ENCODE peak calls at places on chromosomes 7 and 10, in four cellular contexts. Z is right lobe of liver, C is NB4, D is A549. B is an unnamed sample.

GRCh38 chr10:71735709-71736569 is 16.4 kb upstream of the C10orf105 start:
- DNase-seq in Z (no peak), C (no peak), D (no peak), B (no peak)

GRCh38 chr10:34713875-34714274 is 101.2 kb downstream of the PARD3 start:
- DNase-seq in Z (no peak), C (no peak), D (peak), B (no peak)

GRCh38 chr7:8197994-8198698 is 63.8 kb downstream of the ICA1 start:
- DNase-seq in Z (no peak), C (no peak), D (no peak), B (no peak)

GRCh38 chr7:132480534-132480933 is 95.7 kb downstream of the PLXNA4 start:
- DNase-seq in Z (no peak), C (no peak), D (no peak), B (peak)

GRCh38 chr10:122280977-122281376 is 9.9 kb downstream of the BTBD16 start:
- DNase-seq in Z (no peak), C (no peak), D (no peak), B (no peak)

GRCh38 chr10:117830832-117831231 is 215.9 kb downstream of the RAB11FIP2 start:
- DNase-seq in Z (no peak), C (no peak), D (no peak), B (no peak)

GRCh38 chr10:100819424-100819823 is 74.0 kb downstream of the PAX2 start:
- DNase-seq in Z (peak), C (no peak), D (no peak), B (no peak)

GRCh38 chr7:92830532-92831110 is 5.8 kb downstream of the CDK6 start:
- DNase-seq in Z (no peak), C (peak), D (no peak), B (no peak)

GRCh38 chr7:138247568-138248328 is 171.5 kb downstream of the AKR1D1 start:
- DNase-seq in Z (no peak), C (no peak), D (no peak), B (no peak)

GRCh38 chr7:46982928-46983327 is 599.0 kb downstream of the TNS3 start:
- DNase-seq in Z (no peak), C (no peak), D (no peak), B (no peak)

GRCh38 chr10:99630439-99630838 is 10.2 kb upstream of the SLC25A28 start:
- DNase-seq in Z (peak), C (peak), D (no peak), B (peak)

GRCh38 chr7:81956520-81956919 is 186.7 kb upstream of the HGF start:
- DNase-seq in Z (no peak), C (peak), D (peak), B (no peak)

GRCh38 chr7:30910369-30911073 is 1.1 kb upstream of the AQP1 start:
- DNase-seq in Z (no peak), C (no peak), D (no peak), B (no peak)

GRCh38 chr10:107984581-107984980 is 820.1 kb upstream of the SORCS1 start:
- DNase-seq in Z (no peak), C (no peak), D (no peak), B (no peak)

GRCh38 chr10:96501985-96502384 is 11.7 kb downstream of the TLL2 start:
- DNase-seq in Z (no peak), C (no peak), D (no peak), B (no peak)

GRCh38 chr7:120806669-120807068 is 51.3 kb downstream of the TSPAN12 start:
- DNase-seq in Z (no peak), C (no peak), D (no peak), B (no peak)

GRCh38 chr7:17269345-17270221 is 28.9 kb upstream of the AHR start:
- DNase-seq in Z (no peak), C (no peak), D (no peak), B (no peak)

GRCh38 chr7:73740771-73741170 is 2.2 kb upstream of the ABHD11 start:
- DNase-seq in Z (no peak), C (no peak), D (no peak), B (no peak)

GRCh38 chr10:32379314-32379949 is 32.5 kb upstream of the EPC1 start:
- DNase-seq in Z (no peak), C (peak), D (no peak), B (no peak)

GRCh38 chr7:117993377-117994003 is 120.2 kb upstream of the CTTNBP2 start:
- DNase-seq in Z (no peak), C (peak), D (peak), B (peak)

GRCh38 chr7:17275749-17276671 is 22.4 kb upstream of the AHR start:
- DNase-seq in Z (no peak), C (no peak), D (no peak), B (no peak)

GRCh38 chr10:6757119-6757518 is 177.0 kb upstream of the PRKCQ start:
- DNase-seq in Z (no peak), C (no peak), D (no peak), B (no peak)

GRCh38 chr7:157276731-157277562 is 59.9 kb upstream of the DNAJB6 start:
- DNase-seq in Z (no peak), C (peak), D (no peak), B (no peak)

GRCh38 chr10:119029613-119030420 is at the start of gene NANOS1:
- DNase-seq in Z (no peak), C (peak), D (peak), B (no peak)

DNA sequence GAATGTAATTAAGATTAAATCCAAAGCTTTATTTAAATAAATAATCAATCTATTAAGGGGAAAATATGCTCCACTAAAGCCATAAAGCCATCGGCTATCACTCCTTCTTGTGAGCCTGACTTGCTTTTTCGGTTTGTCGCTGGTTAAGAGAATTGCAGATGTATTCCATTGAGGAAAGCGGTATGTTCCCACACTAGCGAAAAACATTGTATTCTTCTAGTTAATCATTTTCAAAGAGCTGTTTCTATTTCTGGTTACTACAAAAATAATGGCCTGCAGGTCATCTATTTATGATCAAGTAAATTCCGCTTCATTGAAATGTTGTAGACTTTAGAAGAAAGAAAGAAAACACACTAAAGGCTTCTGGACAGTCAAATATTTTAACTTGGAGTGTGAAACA is 173.4 kb downstream of the CACNB2 start:
- DNase-seq in Z (no peak), C (no peak), D (no peak), B (no peak)
- H3K4me3 ChIP-seq in Z (no peak), C (no peak), D (no peak), B (no peak)

GRCh38 chr10:73251683-73252444 is 580 bp downstream of the MRPS16 start:
- DNase-seq in Z (no peak), C (peak), D (peak), B (peak)
- TF ChIP-seq CTCF in Z (no peak), C (no peak), D (no peak), B (no peak)

DNA sequence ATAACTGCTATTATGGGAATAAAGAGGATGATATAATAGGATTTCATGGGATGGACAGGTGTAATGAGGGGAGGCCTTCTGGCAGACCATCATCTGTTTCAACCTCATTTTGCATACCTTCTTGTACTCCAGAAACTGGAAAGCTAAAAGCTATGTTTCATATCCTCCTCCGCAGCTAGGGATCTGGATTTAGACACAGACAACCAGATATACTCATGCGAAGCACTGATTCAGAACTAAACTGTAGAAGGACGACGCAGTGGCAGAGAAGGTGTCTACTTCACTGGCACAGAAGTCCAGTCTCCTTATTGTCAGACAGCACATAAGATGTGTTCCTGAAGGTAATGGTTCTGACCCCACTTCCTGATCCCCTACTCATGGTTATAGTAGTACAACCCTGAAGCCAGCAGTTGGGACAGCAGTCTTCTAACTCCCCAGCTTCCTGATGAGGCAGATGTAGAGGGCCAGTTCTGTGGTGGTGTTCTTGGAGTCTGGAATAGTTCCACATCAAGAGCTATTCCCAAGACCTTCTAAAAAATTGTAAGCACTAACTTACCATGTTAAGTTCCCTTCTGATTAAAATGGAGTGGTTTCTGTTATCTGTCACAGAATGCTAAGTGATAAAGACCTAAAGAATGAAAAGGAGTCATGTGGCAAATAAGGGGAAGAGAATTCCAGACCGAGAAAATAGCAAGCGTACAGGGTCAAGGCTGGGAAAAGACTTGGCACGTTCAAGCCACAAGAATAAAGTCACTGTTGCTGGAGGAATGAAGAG is 550.3 kb downstream of the GRM8 start:
- DNase-seq in Z (no peak), C (peak), D (no peak), B (no peak)
- TF ChIP-seq POLR2A in Z (no peak), C (no peak), D (no peak), B (no peak)

GRCh38 chr10:70672165-70672992 is at the start of gene ADAMTS14:
- DNase-seq in Z (no peak), C (peak), D (peak), B (no peak)

GRCh38 chr10:70669732-70670317 is 2.5 kb upstream of the ADAMTS14 start:
- DNase-seq in Z (no peak), C (no peak), D (no peak), B (no peak)

GRCh38 chr10:70671229-70671588 is 1.1 kb upstream of the ADAMTS14 start:
- DNase-seq in Z (no peak), C (no peak), D (no peak), B (no peak)

GRCh38 chr10:70672993-70673928 is 955 bp downstream of the ADAMTS14 start:
- DNase-seq in Z (no peak), C (no peak), D (peak), B (no peak)

DNA sequence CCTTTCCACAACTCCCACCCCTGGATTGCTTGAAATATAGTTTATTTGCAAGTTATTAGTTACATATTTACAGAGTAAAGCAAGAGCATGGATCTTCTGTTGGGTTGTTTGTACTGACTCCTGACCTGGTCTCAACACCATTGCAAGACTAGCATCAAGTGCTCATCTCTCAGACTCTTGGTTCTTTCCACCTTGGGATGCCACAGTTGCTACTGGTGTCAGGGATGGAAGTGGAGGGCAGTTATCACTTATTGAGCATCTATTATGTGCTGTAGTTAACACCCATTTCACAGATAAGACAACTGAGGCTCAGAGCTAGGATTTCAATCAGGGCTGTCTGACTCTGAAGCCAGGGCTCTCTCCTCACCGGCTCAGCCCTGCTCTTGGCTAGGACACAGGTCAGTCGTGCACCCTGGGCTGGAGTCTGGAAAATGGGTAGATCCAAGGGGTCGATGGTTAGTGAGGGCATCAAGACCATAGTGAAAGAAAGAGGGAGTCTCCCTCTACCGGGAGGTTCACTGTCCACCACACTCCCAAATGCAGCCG is 614 bp upstream of the ADAMTS14 start:
- DNase-seq in Z (no peak), C (no peak), D (no peak), B (no peak)
- H3K4me3 ChIP-seq in Z (no peak), C (peak), D (peak), B (no peak)

DNA sequence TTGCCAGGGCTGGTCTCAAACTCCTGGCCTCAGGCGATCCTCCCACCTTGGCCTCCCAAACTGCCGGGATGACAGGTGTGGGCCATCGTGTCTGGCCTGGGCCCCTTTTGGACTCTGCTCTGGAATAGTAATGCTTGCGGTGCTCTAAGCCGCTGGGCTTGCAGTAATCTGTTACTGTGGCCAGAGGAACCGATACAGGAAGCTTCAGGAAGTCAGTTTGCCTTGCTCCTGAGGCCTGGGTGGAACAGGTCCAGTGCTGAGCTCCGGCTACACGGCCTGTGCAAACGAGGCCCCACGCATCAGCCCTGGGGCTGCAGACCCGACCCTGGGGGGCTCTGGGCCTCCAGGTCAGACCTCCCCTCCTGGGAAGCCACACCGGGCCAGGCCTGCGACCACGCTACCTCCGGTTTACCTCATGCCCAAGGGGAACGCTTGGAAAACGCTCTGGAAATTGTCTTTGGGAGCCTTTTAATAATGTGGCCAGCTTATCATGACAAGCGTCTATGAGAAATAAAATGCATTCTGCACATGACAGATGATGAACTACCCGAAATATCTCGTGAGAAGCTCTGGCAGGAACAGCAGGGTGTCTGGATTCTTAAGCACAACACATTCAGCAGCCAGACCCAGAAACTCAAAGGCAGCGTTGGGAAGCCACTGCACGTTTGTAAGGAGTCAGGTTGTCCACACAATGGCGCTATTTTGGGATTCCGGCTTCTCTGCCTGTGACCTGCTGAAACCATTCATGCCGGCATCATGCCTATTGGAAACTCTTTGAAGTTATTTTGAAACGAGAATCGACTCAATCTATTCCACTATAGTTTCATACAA is 10.1 kb upstream of the ADAP1 start:
- DNase-seq in Z (no peak), C (no peak), D (no peak), B (peak)
- TF ChIP-seq CTCF in Z (no peak), C (no peak), D (no peak), B (no peak)

GRCh38 chr7:102874166-102874829 is 38.5 kb upstream of the LRRC17 start:
- DNase-seq in Z (no peak), C (peak), D (peak), B (no peak)

GRCh38 chr7:102869195-102869594 is 43.6 kb upstream of the LRRC17 start:
- DNase-seq in Z (no peak), C (no peak), D (no peak), B (no peak)

GRCh38 chr7:102873470-102874165 is 39.2 kb upstream of the LRRC17 start:
- DNase-seq in Z (no peak), C (no peak), D (no peak), B (no peak)

GRCh38 chr7:102874966-102875365 is 37.8 kb upstream of the LRRC17 start:
- DNase-seq in Z (no peak), C (no peak), D (no peak), B (no peak)

GRCh38 chr7:102872460-102872859 is 40.3 kb upstream of the LRRC17 start:
- DNase-seq in Z (no peak), C (no peak), D (peak), B (no peak)
- TF ChIP-seq POLR2A in Z (no peak), C (no peak), D (no peak), B (no peak)

DNA sequence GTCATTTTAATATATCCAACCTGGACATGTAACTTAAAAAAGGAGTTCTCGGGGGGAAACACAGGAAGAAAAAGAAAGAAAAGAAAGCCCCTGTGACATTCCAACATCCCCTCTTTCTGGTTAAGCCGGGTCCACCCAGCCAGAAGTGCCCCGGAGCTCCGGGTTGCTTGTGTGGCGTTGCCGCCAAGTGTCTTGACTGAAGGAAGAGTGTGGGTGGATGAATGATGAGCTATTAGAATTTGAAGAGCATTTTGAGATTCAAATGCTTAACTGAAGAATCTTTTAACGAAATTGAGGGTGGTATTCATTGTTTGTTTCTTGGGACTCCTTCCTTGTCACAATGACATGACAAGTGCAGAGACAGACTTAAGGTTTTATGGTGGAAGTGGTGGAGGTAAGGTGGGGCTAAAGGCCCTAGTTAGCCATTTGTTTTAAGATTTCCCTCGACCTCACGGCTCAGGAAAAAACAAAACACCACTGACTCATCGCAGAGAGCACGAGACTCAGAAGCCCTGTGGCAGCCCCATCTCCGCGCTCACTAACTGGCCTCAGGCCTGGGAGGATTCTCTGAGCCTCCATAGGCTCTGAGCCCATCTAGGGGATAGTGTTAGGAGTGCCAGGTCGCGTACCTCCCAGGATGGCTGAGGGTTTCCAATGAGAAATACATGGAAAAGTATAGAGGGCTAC is 1.8 kb upstream of the GLI3 start:
- DNase-seq in Z (no peak), C (no peak), D (no peak), B (no peak)
- H3K4me3 ChIP-seq in Z (no peak), C (no peak), D (no peak), B (no peak)

DNA sequence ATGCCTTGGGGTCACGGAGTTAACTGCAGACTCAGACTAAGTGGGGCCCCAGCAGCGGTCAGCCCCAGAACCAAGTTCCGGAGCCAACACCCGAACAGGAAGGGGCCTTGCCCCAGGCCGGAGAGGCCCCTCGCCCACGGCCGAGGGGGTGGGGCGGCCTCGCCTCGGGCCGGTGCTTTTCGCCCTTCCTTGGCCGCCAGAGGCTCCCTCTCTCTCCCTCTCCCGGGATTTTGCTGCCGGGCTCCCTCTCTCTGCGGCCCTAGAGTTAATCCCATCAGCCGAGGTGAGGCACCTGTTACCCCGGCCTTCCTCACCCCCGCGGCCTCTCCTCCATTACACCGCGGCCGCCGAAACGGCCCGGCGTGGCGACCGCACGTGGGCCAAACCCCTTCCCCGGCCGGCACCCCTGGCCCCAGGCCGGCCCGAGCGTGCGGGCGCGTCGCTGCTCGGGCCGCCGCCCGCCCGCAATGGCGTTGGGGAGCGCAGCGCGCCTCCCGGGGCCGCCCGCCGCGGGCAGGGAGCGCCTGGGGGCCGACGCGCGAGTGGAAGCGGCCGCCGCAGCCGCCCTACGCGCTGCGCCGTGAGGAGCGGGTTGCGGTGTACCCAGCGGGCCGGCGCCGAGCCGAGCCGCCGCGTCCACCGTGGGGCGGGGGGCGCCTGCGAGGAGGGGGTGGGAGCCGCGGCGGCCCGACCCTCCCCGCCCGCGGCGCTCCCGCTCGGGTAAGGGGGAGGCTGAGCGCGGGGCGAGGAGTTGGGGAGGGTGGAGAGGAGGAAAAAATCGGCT is at the start of gene PPP1R9A:
- DNase-seq in Z (peak), C (no peak), D (peak), B (peak)
- TF ChIP-seq CTCF in Z (peak), C (no peak), D (peak), B (no peak)

DNA sequence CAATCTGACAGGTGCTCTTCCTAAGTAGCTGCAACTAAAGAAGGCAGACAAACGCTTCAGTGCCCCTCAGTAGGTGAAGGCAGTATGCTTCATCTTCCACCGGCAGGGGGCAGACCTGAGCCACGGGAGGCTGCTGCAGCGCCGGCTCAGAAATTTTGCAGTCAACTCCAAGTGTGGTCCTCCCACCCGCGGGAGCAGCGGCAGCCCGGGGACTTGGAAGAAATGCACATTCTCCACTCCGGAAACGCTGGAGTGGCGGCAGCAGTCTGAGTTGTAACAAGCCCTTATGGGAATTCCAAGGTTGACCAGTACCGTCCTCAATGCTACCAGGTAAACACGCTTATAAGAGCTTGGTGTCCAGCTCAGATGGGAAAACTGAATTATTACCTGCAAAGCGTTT is 3.4 kb downstream of the IGFBP3 start:
- DNase-seq in Z (peak), C (peak), D (peak), B (peak)
- TF ChIP-seq POLR2A in Z (no peak), C (no peak), D (no peak), B (no peak)